ENCODE peak calls at places on chromosome 4, in six cellular contexts. Y, X, P, D, B and L are unnamed samples.

GRCh38 chr4:8836664-8837171 is 34.9 kb downstream of the HMX1 start:
- DNase-seq in Y (no peak), D (no peak), B (no peak), X (peak), P (peak), L (no peak)

GRCh38 chr4:8325284-8325973 is 55.9 kb downstream of the HTRA3 start:
- DNase-seq in D (no peak), P (peak), X (no peak), Y (no peak), B (peak), L (no peak)

GRCh38 chr4:138602664-138603063 is 360.5 kb upstream of the SLC7A11 start:
- DNase-seq in B (no peak), X (no peak), Y (peak), D (no peak), P (no peak), L (no peak)

GRCh38 chr4:55820260-55820659 is 670 bp downstream of the EXOC1L start:
- DNase-seq in X (no peak), B (no peak), P (no peak), Y (no peak), D (no peak), L (no peak)

GRCh38 chr4:170884965-170885583 is 795.3 kb upstream of the AADAT start:
- DNase-seq in D (no peak), Y (no peak), B (no peak), P (no peak), X (no peak), L (no peak)

GRCh38 chr4:2036866-2037265 is 22.3 kb upstream of the NAT8L start:
- DNase-seq in P (peak), B (no peak), D (no peak), Y (no peak), X (no peak), L (no peak)

GRCh38 chr4:173040200-173040599 is 128.4 kb upstream of the GALNT7 start:
- DNase-seq in P (no peak), B (peak), Y (peak), X (peak), D (no peak), L (peak)

GRCh38 chr4:41216294-41217019 is 2.1 kb upstream of the APBB2 start:
- DNase-seq in P (peak), Y (peak), B (peak), X (peak), D (peak), L (peak)

GRCh38 chr4:188714907-188715306 is 575.7 kb downstream of the TRIML1 start:
- DNase-seq in X (no peak), B (no peak), D (no peak), Y (peak), P (no peak), L (peak)

GRCh38 chr4:7777871-7778523 is 161.7 kb downstream of the AFAP1 start:
- DNase-seq in P (no peak), X (peak), D (no peak), B (no peak), Y (peak), L (no peak)

GRCh38 chr4:76179398-76180318 is 31.5 kb upstream of the NUP54 start:
- DNase-seq in P (peak), Y (peak), D (peak), B (peak), X (peak), L (peak)

GRCh38 chr4:166435449-166435848 is 562.4 kb downstream of the TLL1 start:
- DNase-seq in P (no peak), D (no peak), X (no peak), Y (peak), B (no peak), L (peak)

GRCh38 chr4:121706595-121707021 is 9.8 kb upstream of the ANXA5 start:
- DNase-seq in X (no peak), P (no peak), Y (peak), D (no peak), B (no peak), L (peak)

GRCh38 chr4:147518846-147519767 is 38.2 kb downstream of the EDNRA start:
- DNase-seq in X (peak), B (peak), D (peak), Y (peak), P (no peak), L (peak)

GRCh38 chr4:87657525-87657924 is 7.4 kb downstream of the DMP1 start:
- DNase-seq in D (no peak), B (no peak), X (no peak), Y (peak), P (no peak), L (peak)

GRCh38 chr4:118086334-118086733 is 52.0 kb downstream of the NDST3 start:
- DNase-seq in D (no peak), Y (peak), B (no peak), P (no peak), X (no peak), L (peak)

GRCh38 chr4:128322986-128323385 is 35.4 kb upstream of the PGRMC2 start:
- DNase-seq in D (no peak), X (no peak), P (no peak), B (no peak), Y (peak), L (peak)

GRCh38 chr4:13548059-13548983 is 4.0 kb upstream of the NKX3-2 start:
- DNase-seq in D (no peak), Y (peak), B (no peak), X (no peak), P (no peak), L (no peak)

GRCh38 chr4:141158219-141158618 is 24.9 kb upstream of the RNF150 start:
- DNase-seq in B (no peak), X (no peak), P (no peak), Y (peak), D (peak), L (peak)

GRCh38 chr4:110183643-110184042 is 14.8 kb downstream of the ELOVL6 start:
- DNase-seq in P (no peak), B (no peak), Y (no peak), X (no peak), D (no peak), L (no peak)

GRCh38 chr4:40672528-40673522 is 43.2 kb upstream of the RBM47 start:
- DNase-seq in P (no peak), D (no peak), B (no peak), X (peak), Y (peak), L (peak)

GRCh38 chr4:54440394-54441223 is 211.5 kb downstream of the PDGFRA start:
- DNase-seq in D (no peak), P (no peak), Y (peak), X (no peak), B (no peak), L (peak)

GRCh38 chr4:41102360-41103092 is 111.8 kb downstream of the APBB2 start:
- DNase-seq in B (no peak), X (no peak), D (no peak), Y (no peak), P (no peak), L (no peak)

GRCh38 chr4:33160126-33160525 is 2440.0 kb downstream of the PCDH7 start:
- DNase-seq in D (peak), B (no peak), P (no peak), X (no peak), Y (no peak), L (peak)

GRCh38 chr4:6574747-6575502 is at the start of gene MAN2B2:
- DNase-seq in B (peak), D (peak), P (peak), Y (peak), X (peak), L (peak)
- TF ChIP-seq CTCF in B (no peak), D (no peak), P (no peak), Y (no peak), X (no peak), L (no peak)

DNA sequence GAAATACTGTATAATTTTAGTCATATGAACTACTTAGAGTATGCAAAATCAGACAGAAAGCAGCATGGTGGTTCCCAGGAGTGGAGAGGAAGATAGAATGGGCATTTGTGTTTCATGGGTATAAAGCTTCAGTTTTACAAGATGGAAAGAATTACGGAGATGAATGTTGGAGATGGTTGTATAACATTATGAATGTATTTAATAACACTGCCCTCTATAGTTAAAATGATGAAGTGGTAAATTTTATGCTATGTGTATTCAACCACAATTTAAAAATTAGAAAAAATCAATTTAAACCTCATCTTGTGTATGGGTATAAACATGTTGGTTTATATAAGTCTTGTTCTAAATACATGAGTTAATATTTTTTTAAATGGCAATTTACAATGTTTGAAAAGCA is 521.1 kb downstream of the FSTL5 start:
- DNase-seq in Y (peak), B (no peak), X (no peak), P (no peak), D (no peak), L (peak)
- TF ChIP-seq CTCF in Y (peak), B (no peak), X (no peak), P (no peak), D (no peak), L (no peak)

GRCh38 chr4:42464550-42465124 is 67.3 kb downstream of the SHISA3 start:
- DNase-seq in Y (no peak), B (no peak), X (no peak), P (no peak), D (no peak), L (no peak)
- TF ChIP-seq CTCF in Y (no peak), B (no peak), X (no peak), P (no peak), D (no peak), L (no peak)

GRCh38 chr4:168480991-168481588 is 798 bp upstream of the DDX60L start:
- DNase-seq in X (no peak), P (no peak), Y (peak), B (peak), D (no peak), L (peak)
- TF ChIP-seq CTCF in X (no peak), P (no peak), Y (no peak), B (no peak), D (no peak), L (no peak)

DNA sequence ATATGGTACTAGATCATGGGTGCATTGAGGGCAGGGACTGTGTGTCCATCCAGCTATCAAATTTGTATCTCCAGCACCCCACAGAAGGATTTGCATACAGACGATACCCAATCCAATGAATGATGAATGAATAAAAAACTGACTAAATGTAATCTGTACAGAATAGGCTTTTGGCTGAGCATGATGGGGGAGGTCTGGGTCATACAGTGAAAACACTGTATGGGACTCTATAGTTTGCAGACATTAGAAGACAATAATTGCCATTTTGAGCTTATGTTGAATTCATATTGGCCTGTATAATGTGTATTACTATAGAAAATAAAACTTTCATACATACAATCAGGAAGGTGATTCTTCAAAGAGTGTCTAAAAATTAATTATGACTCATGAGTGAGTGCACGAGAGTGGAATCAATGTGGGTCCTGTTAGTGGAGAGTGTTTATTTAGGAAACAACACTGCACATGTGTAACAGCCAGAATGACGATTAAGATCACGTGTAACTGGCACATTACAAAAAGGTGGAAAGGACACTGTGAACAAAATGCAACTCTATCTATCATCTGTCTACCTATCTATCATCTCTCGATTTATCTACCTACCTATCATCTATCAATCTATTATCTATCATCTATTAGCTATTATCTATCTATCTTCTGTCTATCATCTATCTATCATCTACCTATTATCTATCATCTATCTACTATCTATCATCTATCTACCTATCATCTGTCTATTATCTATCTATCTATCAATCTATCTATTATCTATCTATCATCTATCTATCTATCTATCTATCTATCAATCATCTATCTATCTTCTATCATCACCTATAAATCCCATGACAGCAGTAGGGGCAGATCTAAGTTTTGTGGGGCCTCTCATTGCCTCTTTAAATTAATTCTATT is 201.3 kb downstream of the PTTG2 start:
- DNase-seq in Y (peak), D (no peak), B (no peak), P (no peak), X (no peak), L (peak)
- TF ChIP-seq CTCF in Y (no peak), D (no peak), B (no peak), P (no peak), X (no peak), L (no peak)

GRCh38 chr4:164959896-164960295 is 17.6 kb downstream of the TRIM61 start:
- DNase-seq in P (no peak), X (no peak), B (no peak), Y (no peak), D (no peak), L (peak)

GRCh38 chr4:164952551-164952950 is 24.9 kb downstream of the TRIM61 start:
- DNase-seq in P (no peak), D (no peak), B (no peak), Y (no peak), X (no peak), L (no peak)

GRCh38 chr4:164955107-164955805 is 22.2 kb downstream of the TRIM61 start:
- DNase-seq in P (no peak), D (no peak), X (no peak), B (no peak), Y (no peak), L (no peak)

GRCh38 chr4:164956766-164957643 is 20.5 kb downstream of the TRIM61 start:
- DNase-seq in Y (peak), D (peak), B (peak), X (peak), P (peak), L (peak)
- TF ChIP-seq CTCF in Y (no peak), D (no peak), B (no peak), X (no peak), P (no peak), L (no peak)